ENCODE peak calls at places on chromosomes 2 and 18, in six cellular contexts. H, L, B, E, X and S are unnamed samples.
A peak's percentile ranks its signal among the peaks of the same experiment; 100 is the strongest.

GRCh38 chr2:3670376-3670775 is 12.4 kb downstream of the ALLC start:
- DNase-seq in H (no peak), L (no peak), B (no peak), E (no peak), X (no peak), S (no peak)

GRCh38 chr2:101502095-101502494 is 27.2 kb upstream of the RFX8 start:
- DNase-seq in H (no peak), L (no peak), B (no peak), E (no peak), X (no peak), S (no peak)

GRCh38 chr2:55843096-55843991 is 80.2 kb downstream of the EFEMP1 start:
- DNase-seq in H (peak; percentile 78), L (peak; percentile 97), B (peak; percentile 19), E (no peak), X (peak; percentile 91), S (peak; percentile 47)

GRCh38 chr18:64929026-64929425 is 780.1 kb upstream of the LINC00305 start:
- DNase-seq in H (no peak), L (no peak), B (no peak), E (no peak), X (peak; percentile 50), S (no peak)

GRCh38 chr2:238128061-238129040 is 10.1 kb upstream of the KLHL30 start:
- DNase-seq in H (no peak), L (no peak), B (no peak), E (peak; percentile 37), X (no peak), S (no peak)

GRCh38 chr2:201882353-201883095 is 76.2 kb downstream of the CDK15 start:
- DNase-seq in H (no peak), L (peak; percentile 76), B (no peak), E (no peak), X (peak; percentile 76), S (no peak)

GRCh38 chr2:200635251-200635650 is 49.4 kb downstream of the AOX1 start:
- DNase-seq in H (no peak), L (no peak), B (no peak), E (no peak), X (no peak), S (no peak)

GRCh38 chr18:74310411-74310810 is 5.2 kb upstream of the C18orf63 start:
- DNase-seq in H (no peak), L (peak; percentile 69), B (no peak), E (no peak), X (peak; percentile 32), S (no peak)

GRCh38 chr2:37326285-37326684 is 1.7 kb upstream of the PRKD3 start:
- DNase-seq in H (no peak), L (peak; percentile 82), B (peak; percentile 13), E (no peak), X (peak; percentile 78), S (no peak)

GRCh38 chr18:49206717-49207116 is 253.7 kb downstream of the DYM start:
- DNase-seq in H (no peak), L (no peak), B (no peak), E (no peak), X (peak; percentile 28), S (no peak)

GRCh38 chr18:75362435-75362834 is 65.1 kb downstream of the SMIM21 start:
- DNase-seq in H (no peak), L (no peak), B (no peak), E (no peak), X (no peak), S (no peak)

GRCh38 chr2:101556033-101556459 is 81.1 kb upstream of the RFX8 start:
- DNase-seq in H (no peak), L (no peak), B (no peak), E (no peak), X (no peak), S (no peak)

GRCh38 chr18:71134122-71134521 is 845.3 kb downstream of the SOCS6 start:
- DNase-seq in H (no peak), L (no peak), B (no peak), E (no peak), X (no peak), S (no peak)

GRCh38 chr2:200338692-200339091 is 32.2 kb downstream of the SPATS2L start:
- DNase-seq in H (no peak), L (peak; percentile 38), B (no peak), E (no peak), X (no peak), S (no peak)

GRCh38 chr2:120968307-120969015 is 232.8 kb downstream of the GLI2 start:
- DNase-seq in H (no peak), L (no peak), B (no peak), E (no peak), X (no peak), S (no peak)

GRCh38 chr2:168620554-168620953 is 164.5 kb downstream of the CERS6 start:
- DNase-seq in H (no peak), L (no peak), B (no peak), E (no peak), X (no peak), S (no peak)

GRCh38 chr2:239532859-239533258 is 132.0 kb upstream of the HDAC4 start:
- DNase-seq in H (no peak), L (no peak), B (no peak), E (no peak), X (no peak), S (no peak)

GRCh38 chr2:162967826-162968225 is 129.3 kb upstream of the KCNH7 start:
- DNase-seq in H (no peak), L (no peak), B (no peak), E (no peak), X (no peak), S (no peak)

GRCh38 chr2:229133155-229133772 is 137.8 kb downstream of the PID1 start:
- DNase-seq in H (peak; percentile 63), L (peak; percentile 36), B (no peak), E (no peak), X (peak; percentile 66), S (peak; percentile 28)

GRCh38 chr2:120251863-120252206 is 817 bp upstream of the RALB start:
- DNase-seq in H (peak; percentile 10), L (no peak), B (peak; percentile 70), E (no peak), X (no peak), S (no peak)

GRCh38 chr2:202815548-202816420 is 55.8 kb downstream of the ICA1L start:
- DNase-seq in H (no peak), L (peak; percentile 6), B (no peak), E (no peak), X (no peak), S (no peak)

GRCh38 chr2:162416446-162416845 is 72.5 kb downstream of the GCA start:
- DNase-seq in H (no peak), L (no peak), B (no peak), E (no peak), X (no peak), S (no peak)

GRCh38 chr2:147989809-147990403 is 30.6 kb downstream of the ORC4 start:
- DNase-seq in H (no peak), L (peak; percentile 48), B (peak; percentile 39), E (no peak), X (peak; percentile 72), S (no peak)

GRCh38 chr2:231940795-231941194 is 14.6 kb upstream of the NPPC start:
- DNase-seq in H (peak; percentile 52), L (no peak), B (no peak), E (no peak), X (no peak), S (no peak)

GRCh38 chr2:205929445-205930027 is 156.4 kb downstream of the INO80D start:
- DNase-seq in H (no peak), L (no peak), B (no peak), E (no peak), X (no peak), S (no peak)

GRCh38 chr2:25000503-25001328 is 29.0 kb upstream of the DNAJC27 start:
- DNase-seq in H (no peak), L (peak; percentile 41), B (no peak), E (no peak), X (no peak), S (no peak)

GRCh38 chr2:166468124-166469024 is 25.7 kb downstream of the SCN7A start:
- DNase-seq in H (no peak), L (no peak), B (no peak), E (no peak), X (no peak), S (no peak)